ENCODE peak calls at places on chromosomes 2 and 18, in four cellular contexts. One of them, this sample, is unnamed. For H3K79me2, the result is how much of the 10 kb centered on the place peaks cover.

GRCh38 chr2:180033993-180034894 is 27.1 kb upstream of the CWC22 start:
- DNase-seq in K562: peak
- DNase-seq in PC-3: peak
- DNase-seq in PC-9: peak
- DNase-seq in this sample: no peak

GRCh38 chr2:38116762-38117161 is 40.8 kb upstream of the CYP1B1 start:
- DNase-seq in K562: no peak
- DNase-seq in PC-3: peak
- DNase-seq in PC-9: peak
- DNase-seq in this sample: no peak

GRCh38 chr2:43288417-43289305 is 62.3 kb upstream of the ZFP36L2 start:
- DNase-seq in K562: no peak
- DNase-seq in PC-3: no peak
- DNase-seq in PC-9: no peak
- DNase-seq in this sample: no peak

GRCh38 chr2:168231609-168232241 is 15.7 kb downstream of the STK39 start:
- DNase-seq in K562: no peak
- DNase-seq in PC-3: no peak
- DNase-seq in PC-9: no peak
- DNase-seq in this sample: no peak

GRCh38 chr2:226738821-226739507 is 60.7 kb downstream of the IRS1 start:
- DNase-seq in K562: no peak
- DNase-seq in PC-3: no peak
- DNase-seq in PC-9: no peak
- DNase-seq in this sample: no peak

GRCh38 chr2:136022747-136023146 is 37.3 kb upstream of the DARS1 start:
- DNase-seq in K562: no peak
- DNase-seq in PC-3: no peak
- DNase-seq in PC-9: no peak
- DNase-seq in this sample: no peak

GRCh38 chr2:60230037-60230436 is 323.4 kb downstream of the BCL11A start:
- DNase-seq in K562: no peak
- DNase-seq in PC-3: no peak
- DNase-seq in PC-9: no peak
- DNase-seq in this sample: no peak

GRCh38 chr2:163375472-163375871 is 360.3 kb downstream of the FIGN start:
- DNase-seq in K562: no peak
- DNase-seq in PC-3: no peak
- DNase-seq in PC-9: no peak
- DNase-seq in this sample: no peak

GRCh38 chr18:64886995-64887394 is 738.1 kb upstream of the LINC00305 start:
- DNase-seq in K562: no peak
- DNase-seq in PC-3: peak
- DNase-seq in PC-9: no peak
- DNase-seq in this sample: no peak

GRCh38 chr2:45178359-45178758 is 169.1 kb upstream of the SIX2 start:
- DNase-seq in K562: no peak
- DNase-seq in PC-3: no peak
- DNase-seq in PC-9: no peak
- DNase-seq in this sample: no peak

GRCh38 chr18:73954267-73954666 is 193.4 kb downstream of the FBXO15 start:
- DNase-seq in K562: no peak
- DNase-seq in PC-3: no peak
- DNase-seq in PC-9: no peak
- DNase-seq in this sample: no peak

GRCh38 chr2:84878459-84878858 is 2.4 kb downstream of the TRABD2A start:
- DNase-seq in K562: no peak
- DNase-seq in PC-3: no peak
- DNase-seq in PC-9: no peak
- DNase-seq in this sample: no peak

GRCh38 chr2:72007402-72007801 is 140.3 kb downstream of the CYP26B1 start:
- DNase-seq in K562: no peak
- DNase-seq in PC-3: no peak
- DNase-seq in PC-9: no peak
- DNase-seq in this sample: no peak

GRCh38 chr2:191350826-191351225 is 105.6 kb downstream of the MYO1B start:
- DNase-seq in K562: no peak
- DNase-seq in PC-3: peak
- DNase-seq in PC-9: no peak
- DNase-seq in this sample: no peak

GRCh38 chr2:9330639-9331270 is 92.6 kb downstream of the ITGB1BP1 start:
- DNase-seq in K562: no peak
- DNase-seq in PC-3: no peak
- DNase-seq in PC-9: no peak
- DNase-seq in this sample: no peak

GRCh38 chr2:54558976-54559410 is 102.9 kb downstream of the SPTBN1 start:
- DNase-seq in K562: peak
- DNase-seq in PC-3: no peak
- DNase-seq in PC-9: no peak
- DNase-seq in this sample: no peak

GRCh38 chr2:228771719-228772254 is 499.3 kb downstream of the PID1 start:
- DNase-seq in K562: no peak
- DNase-seq in PC-3: no peak
- DNase-seq in PC-9: no peak
- DNase-seq in this sample: no peak

GRCh38 chr2:3536682-3537632 is 17.6 kb upstream of the ADI1 start:
- DNase-seq in K562: peak
- DNase-seq in PC-3: peak
- DNase-seq in PC-9: peak
- DNase-seq in this sample: no peak

GRCh38 chr18:2535419-2535910 is 35.8 kb downstream of the METTL4 start:
- DNase-seq in K562: no peak
- DNase-seq in PC-3: no peak
- DNase-seq in PC-9: no peak
- DNase-seq in this sample: no peak

GRCh38 chr2:9466147-9466683 is 8.1 kb upstream of the IAH1 start:
- DNase-seq in K562: no peak
- DNase-seq in PC-3: no peak
- DNase-seq in PC-9: no peak
- DNase-seq in this sample: no peak

GRCh38 chr18:8801263-8801901 is 96.0 kb downstream of the MTCL1 start:
- DNase-seq in K562: no peak
- DNase-seq in PC-3: peak
- DNase-seq in PC-9: no peak
- DNase-seq in this sample: no peak

GRCh38 chr2:79666430-79666829 is 153.6 kb downstream of the CTNNA2 start:
- DNase-seq in K562: no peak
- DNase-seq in PC-3: no peak
- DNase-seq in PC-9: no peak
- DNase-seq in this sample: no peak

DNA sequence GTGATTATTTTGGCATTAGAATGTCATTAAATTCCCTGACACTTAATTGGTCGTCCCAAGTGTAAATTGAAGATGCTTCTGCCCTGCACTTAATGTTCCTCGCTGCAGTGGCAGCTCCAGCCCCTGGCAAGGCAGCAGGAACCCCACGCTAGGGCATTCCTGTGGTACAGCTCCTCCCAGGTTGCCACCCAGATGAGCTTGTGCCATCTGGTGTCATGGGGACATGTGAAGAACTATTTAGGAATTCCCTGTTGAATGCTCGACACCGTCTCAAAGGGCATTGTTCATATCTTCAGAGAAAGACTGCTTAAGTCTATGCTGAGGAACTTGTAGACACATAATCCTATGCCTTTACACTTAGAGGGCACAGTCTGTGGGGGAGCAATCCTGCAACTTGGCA is 38.9 kb downstream of the BCL2L11 start:
- DNase-seq in K562: no peak
- DNase-seq in PC-3: no peak
- DNase-seq in PC-9: no peak
- DNase-seq in this sample: no peak
- H3K79me2 ChIP-seq in K562: under half
- H3K79me2 ChIP-seq in PC-3: under half
- H3K79me2 ChIP-seq in PC-9: under half
- H3K79me2 ChIP-seq in this sample: under half

GRCh38 chr2:200376422-200377142 is 70.1 kb downstream of the SPATS2L start:
- DNase-seq in K562: peak
- DNase-seq in PC-3: peak
- DNase-seq in PC-9: peak
- DNase-seq in this sample: no peak
- H3K79me2 ChIP-seq in K562: under half
- H3K79me2 ChIP-seq in PC-3: half or more
- H3K79me2 ChIP-seq in PC-9: half or more
- H3K79me2 ChIP-seq in this sample: under half

GRCh38 chr2:128301021-128301420 is 17.6 kb downstream of the HS6ST1 start:
- DNase-seq in K562: no peak
- DNase-seq in PC-3: no peak
- DNase-seq in PC-9: no peak
- DNase-seq in this sample: no peak

GRCh38 chr2:128300621-128301020 is 18.0 kb downstream of the HS6ST1 start:
- DNase-seq in K562: no peak
- DNase-seq in PC-3: no peak
- DNase-seq in PC-9: no peak
- DNase-seq in this sample: no peak

GRCh38 chr2:128298846-128299507 is 19.7 kb downstream of the HS6ST1 start:
- DNase-seq in K562: no peak
- DNase-seq in PC-3: no peak
- DNase-seq in PC-9: no peak
- DNase-seq in this sample: no peak

GRCh38 chr2:128299628-128300027 is 19.0 kb downstream of the HS6ST1 start:
- DNase-seq in K562: no peak
- DNase-seq in PC-3: no peak
- DNase-seq in PC-9: no peak
- DNase-seq in this sample: no peak

GRCh38 chr2:128300151-128300550 is 18.5 kb downstream of the HS6ST1 start:
- DNase-seq in K562: no peak
- DNase-seq in PC-3: no peak
- DNase-seq in PC-9: no peak
- DNase-seq in this sample: no peak
- H3K79me2 ChIP-seq in K562: under half
- H3K79me2 ChIP-seq in PC-3: under half
- H3K79me2 ChIP-seq in PC-9: half or more
- H3K79me2 ChIP-seq in this sample: half or more

DNA sequence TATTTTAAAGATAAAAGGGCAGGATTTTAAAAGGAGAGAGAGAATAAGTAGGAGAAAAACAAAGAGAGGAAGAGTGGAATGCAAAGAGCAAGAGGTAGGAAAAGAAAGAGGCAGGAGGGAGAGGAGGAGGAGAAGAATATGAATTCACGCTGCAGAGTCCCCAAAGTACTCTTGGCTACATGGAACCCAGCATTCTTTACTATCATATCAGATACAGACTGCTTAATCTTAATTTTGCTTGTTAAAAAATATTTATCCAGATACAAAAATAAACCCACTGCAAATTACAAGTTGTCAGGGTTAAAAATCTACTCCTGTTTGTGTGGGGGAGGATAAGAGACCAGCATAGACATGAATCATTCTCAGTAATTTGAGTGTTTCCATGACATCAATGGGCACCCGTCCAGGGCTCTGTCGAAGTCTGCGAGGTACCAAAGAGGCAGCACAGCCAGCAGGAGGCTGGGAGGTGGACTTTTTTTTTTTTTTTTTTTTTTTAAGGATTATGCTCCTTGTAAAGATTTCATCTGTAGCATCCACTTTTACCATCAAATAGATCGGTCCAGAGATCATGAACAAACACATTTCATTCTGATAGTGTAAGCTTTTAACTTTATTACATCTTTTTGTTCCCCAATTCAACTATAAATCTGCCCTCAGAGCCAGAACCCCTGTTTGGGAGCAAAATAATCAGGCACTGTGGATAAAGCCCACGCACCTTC is 182.2 kb downstream of the TCF4 start:
- DNase-seq in K562: peak
- DNase-seq in PC-3: peak
- DNase-seq in PC-9: no peak
- DNase-seq in this sample: no peak
- H3K79me2 ChIP-seq in K562: under half
- H3K79me2 ChIP-seq in PC-3: under half
- H3K79me2 ChIP-seq in PC-9: under half
- H3K79me2 ChIP-seq in this sample: under half

GRCh38 chr2:11750917-11751316 is 4.5 kb downstream of the LPIN1 start:
- DNase-seq in K562: peak
- DNase-seq in PC-3: no peak
- DNase-seq in PC-9: peak
- DNase-seq in this sample: no peak
- H3K79me2 ChIP-seq in K562: half or more
- H3K79me2 ChIP-seq in PC-3: half or more
- H3K79me2 ChIP-seq in PC-9: half or more
- H3K79me2 ChIP-seq in this sample: half or more

GRCh38 chr2:172439509-172439860 is 12.1 kb downstream of the ITGA6 start:
- DNase-seq in K562: no peak
- DNase-seq in PC-3: no peak
- DNase-seq in PC-9: no peak
- DNase-seq in this sample: no peak

GRCh38 chr2:172439911-172440310 is 12.5 kb downstream of the ITGA6 start:
- DNase-seq in K562: no peak
- DNase-seq in PC-3: no peak
- DNase-seq in PC-9: no peak
- DNase-seq in this sample: no peak

GRCh38 chr2:172438064-172438421 is 10.7 kb downstream of the ITGA6 start:
- DNase-seq in K562: no peak
- DNase-seq in PC-3: peak
- DNase-seq in PC-9: no peak
- DNase-seq in this sample: no peak

GRCh38 chr2:172437419-172438063 is 10.2 kb downstream of the ITGA6 start:
- DNase-seq in K562: no peak
- DNase-seq in PC-3: no peak
- DNase-seq in PC-9: no peak
- DNase-seq in this sample: no peak

DNA sequence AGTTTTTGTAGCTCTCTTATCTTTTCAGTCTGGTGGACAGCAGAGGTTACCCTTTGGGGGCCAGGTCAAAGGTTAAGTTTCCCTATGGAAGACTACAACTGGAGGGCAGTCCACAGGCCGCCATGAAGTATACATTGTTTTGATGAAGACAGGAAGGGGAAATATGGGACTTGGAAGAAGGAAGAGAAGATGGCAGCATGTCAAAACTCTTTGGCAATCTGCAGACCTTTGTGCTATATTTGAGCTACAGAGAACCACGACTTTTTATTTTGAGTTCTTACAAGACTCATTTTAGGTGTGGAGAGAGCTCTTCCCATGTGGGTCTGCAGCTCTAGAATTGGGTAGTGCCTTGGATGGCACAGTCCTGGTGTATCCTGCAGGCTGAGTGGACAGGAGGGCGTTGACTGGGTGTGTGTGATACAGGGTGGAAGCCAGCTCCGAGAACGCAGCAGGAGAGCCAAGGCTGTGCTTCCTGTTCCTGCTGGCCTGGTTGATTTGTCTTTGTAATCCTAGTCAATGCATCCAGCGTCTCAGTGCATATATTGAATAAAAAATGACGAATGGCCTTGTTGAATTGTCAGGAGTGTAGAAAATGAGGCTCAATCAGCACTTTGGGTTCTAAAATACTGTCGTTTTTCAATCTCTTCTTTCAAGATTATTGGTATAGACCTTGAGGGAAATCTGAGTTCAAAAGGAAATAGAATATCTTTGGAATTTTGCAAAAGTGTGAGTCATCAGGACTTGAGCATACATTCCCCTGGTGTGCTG is 11.5 kb downstream of the ITGA6 start:
- DNase-seq in K562: no peak
- DNase-seq in PC-3: peak
- DNase-seq in PC-9: peak
- DNase-seq in this sample: no peak
- H3K79me2 ChIP-seq in K562: under half
- H3K79me2 ChIP-seq in PC-3: half or more
- H3K79me2 ChIP-seq in PC-9: half or more
- H3K79me2 ChIP-seq in this sample: half or more